ENCODE peak calls at places on chromosomes 11 and 22, in eight cellular contexts. R is activated CD4-positive, alpha-beta memory T cell treated with anti-CD3 and anti-CD28 coated beads, Interleukin-2, amount 10 ng/mL, durations not matched to agents 7 days and 5 days; Q is WERI-Rb-1; D is cardiac muscle cell; W is RPMI7951; V is IMR-90; M is EL; C is NCI-H460. Y is an unnamed sample.

GRCh38 chr11:102458531-102458930 is 6.0 kb upstream of the TMEM123 start:
- DNase-seq in W (no peak), V (no peak), R (no peak), C (no peak), Q (no peak), D (peak), M (no peak), Y (no peak)

GRCh38 chr22:29989446-29989845 is 90.8 kb upstream of the HORMAD2 start:
- DNase-seq in D (no peak), V (no peak), Q (no peak), M (no peak), C (no peak), W (no peak), R (no peak), Y (no peak)

GRCh38 chr11:11036185-11037161 is 178.6 kb upstream of the ZBED5 start:
- DNase-seq in V (peak), Q (peak), W (peak), R (peak), M (peak), C (peak), D (peak), Y (no peak)

GRCh38 chr11:54946429-54946828 is 239.8 kb downstream of the OR4A5 start:
- DNase-seq in R (no peak), W (no peak), Q (no peak), D (no peak), V (no peak), M (no peak), C (no peak), Y (no peak)

GRCh38 chr11:77117485-77117884 is 10.6 kb upstream of the MYO7A start:
- DNase-seq in W (no peak), C (no peak), D (no peak), M (no peak), Q (no peak), V (no peak), R (no peak), Y (no peak)

GRCh38 chr22:25368271-25368670 is 148.8 kb downstream of the CRYBB2 start:
- DNase-seq in W (peak), M (peak), Q (no peak), R (no peak), C (no peak), D (peak), V (peak), Y (no peak)

GRCh38 chr22:44842417-44842816 is 90.0 kb downstream of the ARHGAP8 start:
- DNase-seq in Q (no peak), V (no peak), R (no peak), C (no peak), W (no peak), D (no peak), M (no peak), Y (no peak)

GRCh38 chr11:65366340-65366773 is 11.8 kb downstream of the TIGD3 start:
- DNase-seq in Q (peak), W (peak), C (peak), D (peak), M (peak), R (peak), V (peak), Y (no peak)

GRCh38 chr11:58900479-58901420 is 38.5 kb upstream of the GLYATL1 start:
- DNase-seq in M (peak), R (peak), C (peak), W (peak), Q (peak), D (peak), V (peak), Y (no peak)

GRCh38 chr22:23498811-23499798 is 81.0 kb downstream of the IGLL1 start:
- DNase-seq in D (no peak), Q (no peak), R (no peak), V (no peak), M (no peak), C (no peak), W (no peak), Y (no peak)

GRCh38 chr22:37985751-37986281 is 1.5 kb upstream of the SOX10 start:
- DNase-seq in W (peak), D (no peak), C (no peak), Q (no peak), V (no peak), M (no peak), R (no peak), Y (no peak)

GRCh38 chr22:20580179-20580578 is 72.8 kb downstream of the MED15 start:
- DNase-seq in D (no peak), Q (no peak), C (no peak), M (no peak), R (no peak), V (no peak), W (no peak), Y (no peak)